ENCODE peak calls at places on chromosomes 6 and 20, in ten cellular contexts. One of them, this sample, is unnamed.

GRCh38 chr20:62837790-62838458 is 21.1 kb downstream of the COL9A3 start:
- DNase-seq in RWPE1: no peak
- DNase-seq in EL: peak
- DNase-seq in endothelial cell: no peak
- DNase-seq in stimulated activated CD4-positive, alpha-beta T cell treated with anti-CD3 and anti-CD28 coated beads, Interleukin-2, amount 100 ng/mL, for 48 hours: no peak
- DNase-seq in HT1080: no peak
- DNase-seq in activated T-helper 1 cell treated with Interleukin-2 at 50 U/mL for 16 hours: no peak
- DNase-seq in activated T-cell treated with anti-CD3 and anti-CD28 coated beads, Interleukin-2, amount 50 U/mL, for 72 hours: no peak
- DNase-seq in mesothelial cell of epicardium: no peak
- DNase-seq in uterus: no peak
- DNase-seq in this sample: no peak

GRCh38 chr6:20416063-20416454 is 14.4 kb downstream of the E2F3 start:
- DNase-seq in uterus: no peak
- DNase-seq in stimulated activated CD4-positive, alpha-beta T cell treated with anti-CD3 and anti-CD28 coated beads, Interleukin-2, amount 100 ng/mL, for 48 hours: no peak
- DNase-seq in EL: no peak
- DNase-seq in RWPE1: no peak
- DNase-seq in activated T-helper 1 cell treated with Interleukin-2 at 50 U/mL for 16 hours: no peak
- DNase-seq in HT1080: no peak
- DNase-seq in endothelial cell: no peak
- DNase-seq in mesothelial cell of epicardium: no peak
- DNase-seq in activated T-cell treated with anti-CD3 and anti-CD28 coated beads, Interleukin-2, amount 50 U/mL, for 72 hours: no peak
- DNase-seq in this sample: no peak

GRCh38 chr6:116616757-116617093 is 446 bp downstream of the RSPH4A start:
- DNase-seq in EL: no peak
- DNase-seq in endothelial cell: peak
- DNase-seq in mesothelial cell of epicardium: no peak
- DNase-seq in activated T-cell treated with anti-CD3 and anti-CD28 coated beads, Interleukin-2, amount 50 U/mL, for 72 hours: peak
- DNase-seq in activated T-helper 1 cell treated with Interleukin-2 at 50 U/mL for 16 hours: no peak
- DNase-seq in stimulated activated CD4-positive, alpha-beta T cell treated with anti-CD3 and anti-CD28 coated beads, Interleukin-2, amount 100 ng/mL, for 48 hours: no peak
- DNase-seq in RWPE1: peak
- DNase-seq in uterus: no peak
- DNase-seq in HT1080: no peak
- DNase-seq in this sample: no peak

GRCh38 chr20:5770240-5770986 is 20.2 kb downstream of the SHLD1 start:
- DNase-seq in activated T-helper 1 cell treated with Interleukin-2 at 50 U/mL for 16 hours: no peak
- DNase-seq in uterus: no peak
- DNase-seq in EL: peak
- DNase-seq in mesothelial cell of epicardium: no peak
- DNase-seq in HT1080: no peak
- DNase-seq in stimulated activated CD4-positive, alpha-beta T cell treated with anti-CD3 and anti-CD28 coated beads, Interleukin-2, amount 100 ng/mL, for 48 hours: no peak
- DNase-seq in activated T-cell treated with anti-CD3 and anti-CD28 coated beads, Interleukin-2, amount 50 U/mL, for 72 hours: no peak
- DNase-seq in endothelial cell: no peak
- DNase-seq in RWPE1: no peak
- DNase-seq in this sample: no peak

GRCh38 chr6:82144007-82144851 is 103.3 kb downstream of the IBTK start:
- DNase-seq in RWPE1: peak
- DNase-seq in EL: peak
- DNase-seq in activated T-cell treated with anti-CD3 and anti-CD28 coated beads, Interleukin-2, amount 50 U/mL, for 72 hours: no peak
- DNase-seq in activated T-helper 1 cell treated with Interleukin-2 at 50 U/mL for 16 hours: no peak
- DNase-seq in stimulated activated CD4-positive, alpha-beta T cell treated with anti-CD3 and anti-CD28 coated beads, Interleukin-2, amount 100 ng/mL, for 48 hours: no peak
- DNase-seq in endothelial cell: no peak
- DNase-seq in uterus: peak
- DNase-seq in mesothelial cell of epicardium: no peak
- DNase-seq in HT1080: peak
- DNase-seq in this sample: peak

GRCh38 chr6:4513561-4513960 is 262.6 kb upstream of the CDYL start:
- DNase-seq in stimulated activated CD4-positive, alpha-beta T cell treated with anti-CD3 and anti-CD28 coated beads, Interleukin-2, amount 100 ng/mL, for 48 hours: no peak
- DNase-seq in mesothelial cell of epicardium: no peak
- DNase-seq in endothelial cell: no peak
- DNase-seq in activated T-cell treated with anti-CD3 and anti-CD28 coated beads, Interleukin-2, amount 50 U/mL, for 72 hours: no peak
- DNase-seq in uterus: no peak
- DNase-seq in EL: no peak
- DNase-seq in activated T-helper 1 cell treated with Interleukin-2 at 50 U/mL for 16 hours: no peak
- DNase-seq in RWPE1: no peak
- DNase-seq in HT1080: no peak
- DNase-seq in this sample: no peak

GRCh38 chr20:37356387-37356786 is 10.4 kb downstream of the SRC start:
- DNase-seq in activated T-cell treated with anti-CD3 and anti-CD28 coated beads, Interleukin-2, amount 50 U/mL, for 72 hours: no peak
- DNase-seq in activated T-helper 1 cell treated with Interleukin-2 at 50 U/mL for 16 hours: no peak
- DNase-seq in mesothelial cell of epicardium: no peak
- DNase-seq in uterus: peak
- DNase-seq in endothelial cell: no peak
- DNase-seq in EL: peak
- DNase-seq in RWPE1: peak
- DNase-seq in HT1080: no peak
- DNase-seq in stimulated activated CD4-positive, alpha-beta T cell treated with anti-CD3 and anti-CD28 coated beads, Interleukin-2, amount 100 ng/mL, for 48 hours: no peak
- DNase-seq in this sample: no peak

GRCh38 chr20:60352017-60352416 is 393.8 kb downstream of the CDH26 start:
- DNase-seq in EL: no peak
- DNase-seq in HT1080: no peak
- DNase-seq in endothelial cell: no peak
- DNase-seq in activated T-cell treated with anti-CD3 and anti-CD28 coated beads, Interleukin-2, amount 50 U/mL, for 72 hours: no peak
- DNase-seq in activated T-helper 1 cell treated with Interleukin-2 at 50 U/mL for 16 hours: no peak
- DNase-seq in RWPE1: peak
- DNase-seq in mesothelial cell of epicardium: no peak
- DNase-seq in stimulated activated CD4-positive, alpha-beta T cell treated with anti-CD3 and anti-CD28 coated beads, Interleukin-2, amount 100 ng/mL, for 48 hours: no peak
- DNase-seq in uterus: no peak
- DNase-seq in this sample: no peak

GRCh38 chr6:29679962-29680361 is 990 bp downstream of the ZFP57 start:
- DNase-seq in activated T-cell treated with anti-CD3 and anti-CD28 coated beads, Interleukin-2, amount 50 U/mL, for 72 hours: no peak
- DNase-seq in uterus: no peak
- DNase-seq in stimulated activated CD4-positive, alpha-beta T cell treated with anti-CD3 and anti-CD28 coated beads, Interleukin-2, amount 100 ng/mL, for 48 hours: no peak
- DNase-seq in endothelial cell: no peak
- DNase-seq in EL: no peak
- DNase-seq in activated T-helper 1 cell treated with Interleukin-2 at 50 U/mL for 16 hours: no peak
- DNase-seq in mesothelial cell of epicardium: no peak
- DNase-seq in RWPE1: peak
- DNase-seq in HT1080: no peak
- DNase-seq in this sample: no peak

GRCh38 chr6:3075522-3076113 is 7.3 kb downstream of the RIPK1 start:
- DNase-seq in uterus: no peak
- DNase-seq in activated T-helper 1 cell treated with Interleukin-2 at 50 U/mL for 16 hours: no peak
- DNase-seq in activated T-cell treated with anti-CD3 and anti-CD28 coated beads, Interleukin-2, amount 50 U/mL, for 72 hours: no peak
- DNase-seq in HT1080: peak
- DNase-seq in stimulated activated CD4-positive, alpha-beta T cell treated with anti-CD3 and anti-CD28 coated beads, Interleukin-2, amount 100 ng/mL, for 48 hours: no peak
- DNase-seq in endothelial cell: no peak
- DNase-seq in RWPE1: no peak
- DNase-seq in mesothelial cell of epicardium: no peak
- DNase-seq in EL: peak
- DNase-seq in this sample: no peak

GRCh38 chr20:25280574-25281535 is 33.0 kb downstream of the PYGB start:
- DNase-seq in EL: no peak
- DNase-seq in mesothelial cell of epicardium: peak
- DNase-seq in activated T-helper 1 cell treated with Interleukin-2 at 50 U/mL for 16 hours: no peak
- DNase-seq in RWPE1: no peak
- DNase-seq in activated T-cell treated with anti-CD3 and anti-CD28 coated beads, Interleukin-2, amount 50 U/mL, for 72 hours: no peak
- DNase-seq in stimulated activated CD4-positive, alpha-beta T cell treated with anti-CD3 and anti-CD28 coated beads, Interleukin-2, amount 100 ng/mL, for 48 hours: no peak
- DNase-seq in uterus: peak
- DNase-seq in HT1080: no peak
- DNase-seq in endothelial cell: no peak
- DNase-seq in this sample: no peak

GRCh38 chr20:61014486-61014885 is 237.6 kb upstream of the CDH4 start:
- DNase-seq in endothelial cell: no peak
- DNase-seq in EL: no peak
- DNase-seq in RWPE1: no peak
- DNase-seq in mesothelial cell of epicardium: no peak
- DNase-seq in activated T-cell treated with anti-CD3 and anti-CD28 coated beads, Interleukin-2, amount 50 U/mL, for 72 hours: no peak
- DNase-seq in stimulated activated CD4-positive, alpha-beta T cell treated with anti-CD3 and anti-CD28 coated beads, Interleukin-2, amount 100 ng/mL, for 48 hours: no peak
- DNase-seq in uterus: no peak
- DNase-seq in activated T-helper 1 cell treated with Interleukin-2 at 50 U/mL for 16 hours: no peak
- DNase-seq in HT1080: no peak
- DNase-seq in this sample: no peak

GRCh38 chr20:56181593-56181992 is 66.9 kb upstream of the MC3R start:
- DNase-seq in activated T-helper 1 cell treated with Interleukin-2 at 50 U/mL for 16 hours: no peak
- DNase-seq in EL: no peak
- DNase-seq in mesothelial cell of epicardium: no peak
- DNase-seq in uterus: no peak
- DNase-seq in endothelial cell: no peak
- DNase-seq in RWPE1: no peak
- DNase-seq in stimulated activated CD4-positive, alpha-beta T cell treated with anti-CD3 and anti-CD28 coated beads, Interleukin-2, amount 100 ng/mL, for 48 hours: no peak
- DNase-seq in activated T-cell treated with anti-CD3 and anti-CD28 coated beads, Interleukin-2, amount 50 U/mL, for 72 hours: no peak
- DNase-seq in HT1080: no peak
- DNase-seq in this sample: no peak

GRCh38 chr20:44358776-44359175 is 3.3 kb downstream of the HNF4A start:
- DNase-seq in activated T-helper 1 cell treated with Interleukin-2 at 50 U/mL for 16 hours: no peak
- DNase-seq in endothelial cell: no peak
- DNase-seq in RWPE1: no peak
- DNase-seq in HT1080: peak
- DNase-seq in EL: no peak
- DNase-seq in uterus: no peak
- DNase-seq in activated T-cell treated with anti-CD3 and anti-CD28 coated beads, Interleukin-2, amount 50 U/mL, for 72 hours: no peak
- DNase-seq in stimulated activated CD4-positive, alpha-beta T cell treated with anti-CD3 and anti-CD28 coated beads, Interleukin-2, amount 100 ng/mL, for 48 hours: no peak
- DNase-seq in mesothelial cell of epicardium: no peak
- DNase-seq in this sample: no peak

GRCh38 chr6:286681-287499 is 5.4 kb upstream of the DUSP22 start:
- DNase-seq in EL: no peak
- DNase-seq in activated T-cell treated with anti-CD3 and anti-CD28 coated beads, Interleukin-2, amount 50 U/mL, for 72 hours: no peak
- DNase-seq in endothelial cell: no peak
- DNase-seq in activated T-helper 1 cell treated with Interleukin-2 at 50 U/mL for 16 hours: no peak
- DNase-seq in mesothelial cell of epicardium: no peak
- DNase-seq in stimulated activated CD4-positive, alpha-beta T cell treated with anti-CD3 and anti-CD28 coated beads, Interleukin-2, amount 100 ng/mL, for 48 hours: no peak
- DNase-seq in RWPE1: no peak
- DNase-seq in uterus: no peak
- DNase-seq in HT1080: no peak
- DNase-seq in this sample: no peak

GRCh38 chr6:19805146-19805515 is 32.0 kb upstream of the ID4 start:
- DNase-seq in mesothelial cell of epicardium: no peak
- DNase-seq in activated T-helper 1 cell treated with Interleukin-2 at 50 U/mL for 16 hours: no peak
- DNase-seq in uterus: no peak
- DNase-seq in EL: no peak
- DNase-seq in RWPE1: no peak
- DNase-seq in endothelial cell: no peak
- DNase-seq in activated T-cell treated with anti-CD3 and anti-CD28 coated beads, Interleukin-2, amount 50 U/mL, for 72 hours: no peak
- DNase-seq in stimulated activated CD4-positive, alpha-beta T cell treated with anti-CD3 and anti-CD28 coated beads, Interleukin-2, amount 100 ng/mL, for 48 hours: no peak
- DNase-seq in HT1080: no peak
- DNase-seq in this sample: no peak